ENCODE peak calls at places on chromosomes 3 and 15, in ten cellular contexts. F, S, T, H, I, C, G, Q, Y and U are unnamed samples.
A peak's percentile ranks its signal among the peaks of the same experiment; 100 is the strongest.

GRCh38 chr3:17394541-17395179 is 347.8 kb downstream of the TBC1D5 start:
- DNase-seq in Y (no peak), Q (no peak), T (no peak), G (no peak), C (no peak), H (no peak), I (no peak), S (no peak), F (no peak), U (no peak)

GRCh38 chr15:41809121-41809520 is 18.8 kb upstream of the JMJD7 start:
- DNase-seq in Y (no peak), F (no peak), C (no peak), I (no peak), Q (no peak), H (no peak), G (no peak), S (no peak), T (no peak), U (no peak)

GRCh38 chr15:50251638-50252182 is 13.8 kb downstream of the HDC start:
- DNase-seq in S (no peak), F (no peak), I (no peak), Y (no peak), Q (no peak), G (no peak), C (no peak), T (peak; percentile 14), H (no peak), U (no peak)

GRCh38 chr15:101244039-101244781 is 7.6 kb downstream of the CHSY1 start:
- DNase-seq in C (no peak), I (no peak), T (no peak), H (no peak), Y (no peak), Q (no peak), S (no peak), F (no peak), G (no peak), U (no peak)

GRCh38 chr15:75694241-75695182 is 18.1 kb downstream of the CSPG4 start:
- DNase-seq in Y (peak; percentile 91), T (peak; percentile 95), S (peak; percentile 55), I (peak; percentile 70), F (no peak), C (peak; percentile 86), G (peak; percentile 95), H (no peak), Q (peak; percentile 81), U (peak; percentile 93)

GRCh38 chr3:40645883-40646282 is 121.1 kb downstream of the ZNF621 start:
- DNase-seq in C (no peak), G (peak; percentile 54), F (no peak), Y (no peak), T (peak; percentile 87), H (no peak), Q (no peak), S (no peak), I (no peak), U (no peak)

GRCh38 chr3:187039723-187040414 is 99.4 kb downstream of the RPL39L start:
- DNase-seq in C (no peak), S (no peak), H (no peak), I (no peak), F (peak; percentile 50), T (no peak), G (no peak), Y (no peak), Q (no peak), U (no peak)

GRCh38 chr3:108538083-108538482 is 27.7 kb upstream of the MYH15 start:
- DNase-seq in C (no peak), F (no peak), H (no peak), S (no peak), G (no peak), I (no peak), Y (no peak), Q (no peak), T (no peak), U (no peak)

GRCh38 chr3:29593802-29594201 is 312.9 kb downstream of the RBMS3 start:
- DNase-seq in C (no peak), S (no peak), T (no peak), G (no peak), F (no peak), Q (no peak), I (no peak), Y (no peak), H (no peak), U (no peak)

GRCh38 chr3:29064085-29064484 is 216.8 kb upstream of the RBMS3 start:
- DNase-seq in I (no peak), T (no peak), G (no peak), H (no peak), F (peak; percentile 4), S (no peak), C (no peak), Q (no peak), Y (no peak), U (no peak)

GRCh38 chr3:143998266-143998665 is 26.6 kb downstream of the DIPK2A start:
- DNase-seq in F (peak; percentile 24), C (no peak), G (peak; percentile 52), H (no peak), S (no peak), I (no peak), T (no peak), Q (no peak), Y (no peak), U (peak; percentile 73)

GRCh38 chr15:75508741-75509532 is 57.4 kb upstream of the SIN3A start:
- DNase-seq in Q (no peak), F (peak; percentile 35), I (peak; percentile 18), Y (no peak), G (peak; percentile 53), T (no peak), S (no peak), C (no peak), H (no peak), U (peak; percentile 49)

GRCh38 chr3:184562875-184563568 is 1.4 kb downstream of the EPHB3 start:
- DNase-seq in Y (peak; percentile 76), T (no peak), F (no peak), H (no peak), I (no peak), Q (peak; percentile 78), C (no peak), G (no peak), S (no peak), U (no peak)

GRCh38 chr15:63521405-63522142 is 17.2 kb downstream of the USP3 start:
- DNase-seq in Q (no peak), C (no peak), H (no peak), F (no peak), I (no peak), Y (no peak), G (no peak), S (no peak), T (no peak), U (no peak)

GRCh38 chr3:55721716-55722484 is 234.8 kb upstream of the WNT5A start:
- DNase-seq in F (peak; percentile 53), I (peak; percentile 27), Y (peak; percentile 57), S (no peak), T (peak; percentile 57), H (no peak), Q (no peak), G (peak; percentile 45), C (peak; percentile 27), U (peak; percentile 25)

GRCh38 chr3:99475229-99475628 is 163.2 kb upstream of the COL8A1 start:
- DNase-seq in G (no peak), S (no peak), Y (no peak), Q (no peak), H (no peak), F (no peak), C (no peak), I (no peak), T (no peak), U (no peak)

GRCh38 chr3:182920515-182921084 is 59.7 kb downstream of the DCUN1D1 start:
- DNase-seq in T (no peak), H (no peak), S (no peak), Y (peak; percentile 13), F (no peak), I (no peak), C (no peak), G (peak; percentile 24), Q (no peak), U (peak; percentile 45)

GRCh38 chr3:132268956-132269355 is 48.3 kb upstream of the ACP3 start:
- DNase-seq in S (no peak), G (peak; percentile 47), T (no peak), C (no peak), I (no peak), H (no peak), F (peak; percentile 49), Q (no peak), Y (no peak), U (peak; percentile 60)

GRCh38 chr15:40323239-40323952 is at the start of gene INAFM2:
- DNase-seq in S (peak; percentile 72), I (peak; percentile 84), F (peak; percentile 97), T (peak; percentile 97), G (peak; percentile 89), Q (peak; percentile 88), C (peak; percentile 94), H (peak; percentile 85), Y (peak; percentile 97), U (peak; percentile 87)

GRCh38 chr15:56528136-56528535 is 63.2 kb upstream of the MNS1 start:
- DNase-seq in C (no peak), Q (no peak), H (no peak), G (no peak), Y (no peak), I (no peak), T (no peak), S (no peak), F (no peak), U (no peak)

GRCh38 chr3:71241981-71242552 is 341.5 kb downstream of the FOXP1 start:
- DNase-seq in H (no peak), S (no peak), Q (no peak), T (no peak), G (no peak), C (no peak), I (no peak), Y (no peak), F (no peak), U (peak; percentile 72)

GRCh38 chr3:50324351-50325144 is 2.0 kb upstream of the HYAL2 start:
- DNase-seq in T (no peak), Y (peak; percentile 93), G (peak; percentile 64), H (no peak), I (peak; percentile 99), C (peak; percentile 86), S (no peak), Q (peak; percentile 63), F (peak; percentile 72), U (peak; percentile 68)

GRCh38 chr15:62845239-62846126 is 197.1 kb upstream of the TPM1 start:
- DNase-seq in Q (no peak), S (no peak), F (no peak), I (no peak), H (no peak), T (peak; percentile 90), C (no peak), Y (no peak), G (no peak), U (peak; percentile 14)

GRCh38 chr15:81484076-81484475 is 110.1 kb upstream of the TMC3 start:
- DNase-seq in F (no peak), I (no peak), Y (peak; percentile 32), S (no peak), C (no peak), G (no peak), Q (peak; percentile 82), T (no peak), H (no peak), U (no peak)

GRCh38 chr3:190261015-190261414 is 61.2 kb downstream of the CLDN1 start:
- DNase-seq in T (no peak), F (no peak), G (no peak), Y (no peak), S (no peak), I (no peak), C (no peak), H (no peak), Q (no peak), U (no peak)

GRCh38 chr3:25297667-25298585 is 130.1 kb upstream of the RARB start:
- DNase-seq in G (peak; percentile 39), Y (no peak), S (no peak), T (no peak), I (no peak), C (no peak), H (no peak), F (peak; percentile 42), Q (no peak), U (peak; percentile 7)

GRCh38 chr15:25811481-25811906 is 51.6 kb downstream of the ATP10A start:
- DNase-seq in I (no peak), C (no peak), Q (no peak), S (no peak), T (no peak), G (no peak), H (no peak), Y (peak; percentile 37), F (peak; percentile 69), U (no peak)

GRCh38 chr15:101346928-101347327 is 51.9 kb upstream of the SNRPA1 start:
- DNase-seq in T (no peak), S (no peak), Q (no peak), G (no peak), F (no peak), Y (no peak), C (no peak), H (no peak), I (no peak), U (no peak)